ENCODE peak calls at places on chromosomes 6 and 20, in four cellular contexts. E, F, M and N are unnamed samples.

GRCh38 chr20:51412991-51413471 is 129.5 kb downstream of the NFATC2 start:
- DNase-seq in F (no peak), M (no peak), E (no peak), N (no peak)

GRCh38 chr6:138833819-138834539 is 38.1 kb downstream of the ECT2L start:
- DNase-seq in E (no peak), F (no peak), M (no peak), N (no peak)

GRCh38 chr20:51382986-51383821 is 159.3 kb downstream of the NFATC2 start:
- DNase-seq in F (no peak), M (no peak), E (no peak), N (no peak)

GRCh38 chr6:47168176-47168575 is 126.0 kb upstream of the ADGRF1 start:
- DNase-seq in F (no peak), E (no peak), M (no peak), N (no peak)

GRCh38 chr6:110491644-110492317 is 15.4 kb upstream of the SLC22A16 start:
- DNase-seq in M (peak), E (no peak), F (no peak), N (no peak)

GRCh38 chr6:169930799-169931198 is 179.4 kb downstream of the ERMARD start:
- DNase-seq in F (no peak), M (no peak), E (peak), N (no peak)

GRCh38 chr20:24648481-24648880 is 179.1 kb downstream of the SYNDIG1 start:
- DNase-seq in F (no peak), E (no peak), M (no peak), N (no peak)

GRCh38 chr6:98547634-98548033 is 286.7 kb upstream of the POU3F2 start:
- DNase-seq in F (no peak), E (no peak), M (no peak), N (no peak)

GRCh38 chr6:6897140-6897539 is 210.6 kb upstream of the RREB1 start:
- DNase-seq in M (no peak), F (no peak), E (no peak), N (no peak)

GRCh38 chr20:6806291-6806690 is 38.8 kb downstream of the BMP2 start:
- DNase-seq in M (no peak), F (no peak), E (no peak), N (no peak)

GRCh38 chr20:37267684-37268313 is 6.2 kb upstream of the GHRH start:
- DNase-seq in E (no peak), F (no peak), M (no peak), N (no peak)

GRCh38 chr20:5504061-5504739 is 187.4 kb upstream of the PROKR2 start:
- DNase-seq in E (no peak), M (peak), F (no peak), N (peak)

GRCh38 chr20:44914924-44915323 is 5.1 kb downstream of the PABPC1L start:
- DNase-seq in E (no peak), F (no peak), M (no peak), N (no peak)

GRCh38 chr20:53354314-53354713 is 239.3 kb downstream of the ZNF217 start:
- DNase-seq in M (no peak), E (no peak), F (no peak), N (no peak)

GRCh38 chr6:151096691-151097090 is 143.1 kb upstream of the AKAP12 start:
- DNase-seq in M (no peak), F (no peak), E (no peak), N (no peak)

GRCh38 chr6:154909821-154910220 is 85.3 kb upstream of the TIAM2 start:
- DNase-seq in E (no peak), F (no peak), M (no peak), N (no peak)

GRCh38 chr6:142395768-142396231 is 94.0 kb downstream of the ADGRG6 start:
- DNase-seq in M (no peak), E (no peak), F (peak), N (no peak)

GRCh38 chr20:53763707-53764415 is 170.2 kb upstream of the ZNF217 start:
- DNase-seq in E (no peak), M (no peak), F (no peak), N (no peak)

DNA sequence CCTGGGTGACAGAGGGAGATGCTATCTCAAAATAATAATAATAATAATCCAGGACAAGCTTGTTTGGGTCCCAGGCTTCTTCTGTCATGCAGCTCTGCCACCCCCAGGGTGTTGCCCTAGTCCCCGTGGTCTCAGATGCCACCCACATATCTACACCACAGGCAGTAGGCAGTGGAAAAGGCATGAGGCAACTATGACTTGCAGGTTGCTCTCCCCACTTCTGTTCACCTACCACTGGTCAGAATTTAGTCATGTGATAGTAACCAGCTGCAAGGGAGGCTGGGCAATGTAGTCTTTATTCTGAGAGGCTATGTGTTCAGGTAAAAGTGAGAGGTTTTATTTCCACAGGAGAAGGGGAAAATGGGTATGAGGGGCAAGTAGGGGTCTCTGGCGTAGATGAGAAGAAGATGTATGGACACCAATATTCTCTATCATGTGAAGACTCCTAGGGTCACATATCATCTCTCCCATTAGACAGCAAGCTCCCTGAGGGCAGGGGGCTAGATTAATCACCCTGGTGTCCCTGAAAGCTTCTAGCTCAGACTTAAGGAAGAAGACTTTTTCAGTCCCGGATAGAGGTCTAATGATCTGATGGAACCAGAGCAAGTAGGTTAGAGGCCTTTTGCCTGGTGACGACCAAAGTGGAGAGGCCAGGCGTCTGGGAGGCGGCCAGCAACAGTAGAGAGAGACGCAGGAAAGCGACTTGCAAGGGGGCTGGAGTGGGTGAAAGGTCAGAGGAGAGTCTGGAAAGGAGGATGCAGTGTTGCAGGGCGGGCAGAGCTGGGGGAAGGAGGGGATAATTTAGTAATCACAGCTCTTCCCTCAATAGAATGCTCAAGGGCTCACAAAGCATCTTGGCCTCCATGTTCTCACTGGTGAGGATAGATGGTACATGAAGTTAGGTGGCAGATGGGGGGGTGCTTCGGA is 25.5 kb downstream of the TCF15 start:
- DNase-seq in F (no peak), M (no peak), E (peak), N (no peak)
- TF ChIP-seq SPI1 in F (no peak), M (no peak), E (no peak), N (no peak)

GRCh38 chr6:89197141-89197540 is 20.0 kb downstream of the GABRR1 start:
- DNase-seq in E (peak), M (no peak), F (no peak), N (no peak)
- TF ChIP-seq SPI1 in E (no peak), M (no peak), F (no peak), N (no peak)

DNA sequence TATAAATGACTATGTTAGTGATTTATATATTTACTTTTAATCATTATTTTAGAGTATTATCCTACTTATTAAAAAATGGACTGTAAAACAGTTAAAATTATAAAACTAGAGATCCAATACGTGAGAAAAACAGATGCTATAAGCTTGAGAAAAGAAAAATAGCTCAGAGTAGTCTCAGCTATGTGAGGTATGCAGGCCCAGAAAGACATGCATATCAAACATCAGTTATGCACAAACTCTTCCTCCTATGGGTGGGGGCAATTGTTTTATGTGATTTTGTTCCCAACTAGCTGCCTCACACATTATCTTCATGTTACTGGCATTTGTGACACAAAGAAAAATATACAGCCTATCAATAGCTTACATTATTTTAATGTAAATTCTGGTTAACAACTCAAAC is 28.8 kb downstream of the RARS2 start:
- DNase-seq in M (no peak), E (no peak), F (no peak), N (no peak)
- TF ChIP-seq SPI1 in M (no peak), E (no peak), F (no peak), N (no peak)

GRCh38 chr6:93823489-93823888 is 404.1 kb upstream of the EPHA7 start:
- DNase-seq in F (no peak), M (no peak), E (no peak), N (no peak)

GRCh38 chr6:93820465-93821082 is 401.2 kb upstream of the EPHA7 start:
- DNase-seq in F (no peak), M (no peak), E (no peak), N (no peak)

GRCh38 chr6:93819189-93819588 is 399.8 kb upstream of the EPHA7 start:
- DNase-seq in F (no peak), E (no peak), M (no peak), N (no peak)

GRCh38 chr6:93822434-93823265 is 403.3 kb upstream of the EPHA7 start:
- DNase-seq in M (no peak), F (no peak), E (no peak), N (no peak)

GRCh38 chr6:93821953-93822352 is 402.6 kb upstream of the EPHA7 start:
- DNase-seq in M (no peak), F (no peak), E (no peak), N (no peak)
- TF ChIP-seq SPI1 in M (no peak), F (no peak), E (no peak), N (no peak)

DNA sequence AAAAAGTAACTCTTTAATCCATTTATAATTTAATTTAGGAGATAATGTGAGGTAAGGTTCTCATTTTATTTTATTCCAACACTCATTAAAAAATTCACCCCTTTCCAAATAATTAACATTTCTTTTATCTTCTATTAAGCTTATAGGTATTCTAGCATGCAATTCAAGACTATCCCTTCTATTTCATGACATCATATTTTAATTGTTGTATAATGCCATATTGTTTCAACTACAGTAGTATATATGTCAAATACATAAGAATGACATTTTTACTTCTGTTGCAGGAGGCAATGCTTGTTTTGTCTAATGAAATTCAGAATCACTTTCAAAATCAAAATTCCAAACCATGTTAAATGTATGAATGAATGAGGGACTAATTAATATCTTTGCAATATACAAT is 76.2 kb downstream of the MAFB start:
- DNase-seq in E (no peak), F (no peak), M (no peak), N (no peak)
- TF ChIP-seq SPI1 in E (no peak), F (no peak), M (no peak), N (no peak)

DNA sequence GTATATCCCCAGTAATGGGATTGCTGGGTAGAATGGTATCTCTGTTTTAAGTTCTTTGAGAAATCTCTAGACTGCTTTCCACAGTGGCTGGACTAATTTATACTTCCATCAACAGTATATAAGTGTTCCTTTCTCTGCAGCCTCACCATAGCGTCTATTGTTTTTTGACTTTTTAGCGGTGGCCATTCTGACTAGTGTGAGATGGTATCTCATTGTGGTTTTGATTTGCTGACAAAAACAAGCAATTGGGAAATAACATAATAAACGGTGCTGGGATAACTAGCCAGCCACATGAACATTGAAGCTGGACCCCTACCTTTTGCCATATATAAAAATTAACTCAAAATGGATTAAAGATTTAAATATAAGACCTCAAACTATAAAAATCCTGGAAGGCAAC is 14.2 kb downstream of the OR2A4 start:
- DNase-seq in F (no peak), E (no peak), M (no peak), N (no peak)
- TF ChIP-seq SPI1 in F (no peak), E (no peak), M (no peak), N (no peak)

GRCh38 chr6:16141514-16141913 is 12.6 kb downstream of the MYLIP start:
- DNase-seq in E (no peak), M (no peak), F (no peak), N (no peak)

GRCh38 chr6:16136536-16137450 is 7.9 kb downstream of the MYLIP start:
- DNase-seq in M (no peak), F (no peak), E (no peak), N (no peak)

GRCh38 chr6:16139541-16139940 is 10.7 kb downstream of the MYLIP start:
- DNase-seq in M (no peak), F (no peak), E (no peak), N (no peak)

GRCh38 chr6:16137451-16137801 is 8.5 kb downstream of the MYLIP start:
- DNase-seq in E (no peak), F (no peak), M (no peak), N (no peak)

DNA sequence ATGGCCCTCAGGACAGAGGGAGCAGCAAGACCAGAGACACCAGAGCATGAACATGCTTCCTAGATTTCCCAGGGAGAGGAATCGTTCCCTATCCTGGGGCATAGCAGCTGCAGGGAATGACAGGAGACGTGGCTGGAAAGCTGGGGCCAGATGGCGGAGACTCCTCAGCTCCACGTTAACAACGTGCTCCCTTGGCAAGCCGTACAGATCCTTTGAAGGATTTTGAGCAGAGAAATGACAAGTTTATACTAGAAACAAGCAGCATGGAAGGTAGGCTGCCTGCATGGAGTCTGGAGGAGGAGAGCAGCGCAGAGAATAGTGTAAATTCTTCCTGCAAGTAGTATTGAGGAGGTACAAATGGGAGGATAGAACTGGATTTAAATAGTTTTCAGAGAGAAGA is 11.7 kb downstream of the MYLIP start:
- DNase-seq in F (no peak), M (no peak), E (no peak), N (no peak)
- TF ChIP-seq SPI1 in F (no peak), M (no peak), E (no peak), N (no peak)

DNA sequence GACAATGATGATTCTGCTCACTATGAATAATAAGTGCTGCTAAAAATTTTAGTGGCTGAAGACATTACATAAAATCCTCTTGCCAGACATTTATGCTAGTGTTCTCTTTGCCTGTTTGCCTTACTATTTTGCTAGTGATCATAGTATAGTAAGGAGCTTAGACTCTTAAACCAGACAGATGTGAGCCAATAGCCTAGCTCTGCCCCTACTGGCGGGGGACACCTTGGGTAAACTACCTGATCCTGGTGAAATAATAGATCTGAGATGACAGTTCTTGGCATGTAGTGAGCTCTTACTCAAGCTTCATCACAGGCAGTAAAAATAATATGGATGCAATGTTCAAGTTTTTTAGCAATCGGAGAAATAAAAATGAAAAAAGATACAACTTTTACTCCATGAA is 18.8 kb downstream of the ENPP3 start:
- DNase-seq in F (no peak), M (no peak), E (no peak), N (no peak)
- TF ChIP-seq SPI1 in F (no peak), M (no peak), E (no peak), N (no peak)

GRCh38 chr20:11791316-11792228 is 126.1 kb upstream of the BTBD3 start:
- DNase-seq in M (no peak), E (no peak), F (no peak), N (no peak)
- TF ChIP-seq SPI1 in M (no peak), E (no peak), F (no peak), N (no peak)